ENCODE peak calls at places on chromosomes 2 and 18, in five cellular contexts. S, W, O, J and N are unnamed samples.
A peak's percentile ranks its signal among the peaks of the same experiment; 100 is the strongest.

GRCh38 chr18:49668583-49669290 is 106.9 kb downstream of the LIPG start:
- DNase-seq in S (no peak), W (no peak), O (no peak), J (no peak), N (no peak)

GRCh38 chr2:122300758-122301157 is 545.3 kb downstream of the TSN start:
- DNase-seq in S (no peak), W (no peak), O (no peak), J (no peak), N (no peak)

GRCh38 chr2:233402346-233402745 is 48.1 kb downstream of the DGKD start:
- DNase-seq in S (no peak), W (no peak), O (no peak), J (no peak), N (no peak)

GRCh38 chr2:150133623-150134022 is 353.8 kb downstream of the RND3 start:
- DNase-seq in S (no peak), W (no peak), O (no peak), J (no peak), N (no peak)

GRCh38 chr2:30470426-30470825 is 23.4 kb downstream of the LCLAT1 start:
- DNase-seq in S (no peak), W (no peak), O (no peak), J (no peak), N (no peak)

GRCh38 chr2:64325477-64325851 is 128.5 kb upstream of the LGALSL start:
- DNase-seq in S (no peak), W (no peak), O (no peak), J (no peak), N (no peak)

GRCh38 chr2:150234787-150235512 is 252.5 kb downstream of the RND3 start:
- DNase-seq in S (no peak), W (no peak), O (no peak), J (no peak), N (no peak)

GRCh38 chr2:174577967-174578589 is 19.5 kb downstream of the WIPF1 start:
- DNase-seq in S (no peak), W (no peak), O (peak; percentile 25), J (no peak), N (no peak)

GRCh38 chr2:86230961-86231360 is 31.7 kb downstream of the MRPL35 start:
- DNase-seq in S (no peak), W (no peak), O (no peak), J (no peak), N (no peak)

GRCh38 chr2:48398285-48399135 is 131.4 kb upstream of the STON1 start:
- DNase-seq in S (no peak), W (no peak), O (no peak), J (no peak), N (no peak)

GRCh38 chr2:236351966-236352525 is 87.8 kb upstream of the ASB18 start:
- DNase-seq in S (no peak), W (no peak), O (no peak), J (no peak), N (no peak)

GRCh38 chr2:33372940-33373553 is 103.4 kb upstream of the RASGRP3 start:
- DNase-seq in S (peak; percentile 39), W (no peak), O (no peak), J (peak; percentile 28), N (no peak)

DNA sequence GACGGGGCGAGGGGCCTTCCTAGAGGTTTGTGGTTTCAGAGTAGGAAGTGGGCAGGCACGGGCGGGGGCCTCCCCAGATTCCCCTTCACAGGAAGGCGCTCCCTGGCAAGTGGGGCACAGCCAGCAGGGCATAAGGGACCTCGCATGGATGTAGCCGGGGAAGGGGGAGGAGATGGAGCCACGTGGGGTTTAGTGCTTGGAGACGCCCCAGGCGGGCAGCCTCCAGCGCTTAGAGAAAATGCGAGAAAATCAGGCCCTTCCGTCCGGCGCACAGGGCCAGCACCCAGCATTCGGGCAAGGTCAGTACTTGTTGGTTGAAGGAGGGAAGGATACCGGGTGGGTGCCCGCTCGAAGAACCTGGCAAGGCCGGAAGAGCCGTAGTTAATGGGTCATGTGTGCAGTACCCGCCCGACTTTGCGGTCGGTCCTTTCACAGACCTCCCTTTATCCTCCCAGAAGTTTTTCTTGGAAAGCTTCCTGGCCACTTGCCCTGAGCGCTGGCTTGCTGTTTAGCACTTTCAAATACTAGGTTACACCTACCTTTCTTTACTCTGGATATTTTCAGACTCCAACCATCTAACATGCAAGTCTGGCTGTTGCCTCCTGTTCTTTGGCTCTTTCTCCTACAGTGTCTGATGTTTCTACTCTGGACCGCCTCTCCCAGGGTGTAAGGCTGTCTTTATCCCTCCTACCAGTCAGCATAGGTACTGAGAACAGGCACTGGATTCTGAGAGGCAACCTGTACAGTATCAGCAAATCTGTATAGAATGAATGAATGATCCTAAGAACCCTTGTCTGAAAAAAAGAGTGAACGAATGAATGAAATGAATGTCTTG is 78.1 kb downstream of the CIB4 start:
- DNase-seq in S (peak; percentile 43), W (no peak), O (no peak), J (peak; percentile 52), N (no peak)
- H3K27me3 ChIP-seq in S (peaks cover 7% of the 10 kb centered on the region), W (no peaks in the 10 kb centered on the region), O (peaks cover 18% of the 10 kb centered on the region), J (no peaks in the 10 kb centered on the region), N (peaks cover 17% of the 10 kb centered on the region)

GRCh38 chr2:18467727-18468363 is 92.6 kb downstream of the RDH14 start:
- DNase-seq in S (no peak), W (peak; percentile 41), O (no peak), J (no peak), N (no peak)
- H3K27me3 ChIP-seq in S (no peaks in the 10 kb centered on the region), W (no peaks in the 10 kb centered on the region), O (no peaks in the 10 kb centered on the region), J (no peaks in the 10 kb centered on the region), N (no peaks in the 10 kb centered on the region)

DNA sequence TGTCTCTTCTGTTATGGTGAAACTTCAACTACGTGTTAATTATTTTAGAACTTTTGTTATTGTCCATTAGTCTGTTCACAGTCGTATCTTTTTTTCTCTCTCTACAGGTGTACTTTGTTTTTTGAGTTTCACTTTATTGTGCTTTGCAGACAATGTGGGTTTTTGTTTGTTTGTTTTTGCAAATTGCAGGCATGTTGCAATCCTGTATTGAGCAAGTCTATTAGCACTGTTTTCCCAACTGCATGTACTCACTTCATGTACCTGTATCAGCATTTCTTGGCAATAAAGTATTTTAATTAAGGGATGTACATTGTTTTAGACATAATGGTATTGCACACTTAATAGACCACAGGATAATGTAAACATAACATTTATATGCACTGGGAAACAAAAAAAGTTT is 99.1 kb upstream of the FAM110C start:
- DNase-seq in S (no peak), W (no peak), O (no peak), J (no peak), N (no peak)
- H3K27me3 ChIP-seq in S (no peaks in the 10 kb centered on the region), W (no peaks in the 10 kb centered on the region), O (no peaks in the 10 kb centered on the region), J (no peaks in the 10 kb centered on the region), N (peaks cover under 1% of the 10 kb centered on the region)

GRCh38 chr18:79963658-79964329 is 649 bp upstream of the HSBP1L1 start:
- DNase-seq in S (no peak), W (no peak), O (no peak), J (no peak), N (no peak)

GRCh38 chr18:79960921-79961526 is 3.4 kb upstream of the HSBP1L1 start:
- DNase-seq in S (no peak), W (no peak), O (no peak), J (no peak), N (no peak)

GRCh38 chr18:79962835-79963657 is 1.4 kb upstream of the HSBP1L1 start:
- DNase-seq in S (no peak), W (no peak), O (peak; percentile 38), J (no peak), N (no peak)

GRCh38 chr18:79962311-79962710 is 2.1 kb upstream of the HSBP1L1 start:
- DNase-seq in S (no peak), W (no peak), O (no peak), J (no peak), N (no peak)

GRCh38 chr18:79961527-79962291 is 2.7 kb upstream of the HSBP1L1 start:
- DNase-seq in S (no peak), W (no peak), O (no peak), J (no peak), N (no peak)
- H3K27me3 ChIP-seq in S (no peaks in the 10 kb centered on the region), W (no peaks in the 10 kb centered on the region), O (no peaks in the 10 kb centered on the region), J (no peaks in the 10 kb centered on the region), N (no peaks in the 10 kb centered on the region)

DNA sequence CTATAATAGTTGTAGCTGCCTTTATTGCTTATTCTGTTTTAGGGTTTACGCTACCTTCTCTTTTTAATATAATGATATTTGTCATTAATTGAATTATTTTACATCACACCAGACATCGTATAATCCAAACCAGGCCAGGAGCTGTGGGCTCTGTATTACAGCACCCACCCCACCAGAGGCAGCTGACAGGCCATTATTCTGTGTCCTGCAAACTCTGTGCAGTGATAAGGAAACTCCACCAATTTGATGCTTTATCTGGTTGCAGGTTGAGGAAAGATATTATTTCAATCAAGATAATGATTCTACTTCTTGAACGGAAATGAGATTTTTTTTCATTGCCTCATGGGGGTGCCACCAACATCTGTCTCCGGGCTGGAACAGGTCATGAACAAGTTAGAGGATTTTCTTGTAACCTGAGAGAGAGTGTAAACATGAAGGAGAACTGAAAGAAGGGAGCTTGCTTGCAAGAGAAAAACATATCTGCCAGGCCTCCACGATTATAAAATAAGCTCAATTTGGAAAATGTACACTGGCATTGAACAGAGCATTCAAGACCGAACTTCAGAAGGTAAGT is 227.2 kb downstream of the ZBTB7C start:
- DNase-seq in S (no peak), W (no peak), O (no peak), J (no peak), N (no peak)
- H3K27me3 ChIP-seq in S (peaks cover 3% of the 10 kb centered on the region), W (no peaks in the 10 kb centered on the region), O (peaks cover 2% of the 10 kb centered on the region), J (no peaks in the 10 kb centered on the region), N (no peaks in the 10 kb centered on the region)

GRCh38 chr18:10274327-10274726 is 180.1 kb upstream of the APCDD1 start:
- DNase-seq in S (no peak), W (no peak), O (no peak), J (no peak), N (no peak)
- H3K27me3 ChIP-seq in S (no peaks in the 10 kb centered on the region), W (no peaks in the 10 kb centered on the region), O (no peaks in the 10 kb centered on the region), J (no peaks in the 10 kb centered on the region), N (no peaks in the 10 kb centered on the region)

GRCh38 chr18:59267511-59268126 is 5.6 kb downstream of the RAX start:
- DNase-seq in S (no peak), W (no peak), O (no peak), J (no peak), N (no peak)

GRCh38 chr18:59268127-59268721 is 5.0 kb downstream of the RAX start:
- DNase-seq in S (no peak), W (no peak), O (no peak), J (no peak), N (no peak)

GRCh38 chr18:59270689-59271257 is 2.5 kb downstream of the RAX start:
- DNase-seq in S (no peak), W (no peak), O (no peak), J (no peak), N (no peak)

GRCh38 chr18:59269563-59270214 is 3.6 kb downstream of the RAX start:
- DNase-seq in S (no peak), W (no peak), O (no peak), J (no peak), N (no peak)

GRCh38 chr18:59268722-59269562 is 4.3 kb downstream of the RAX start:
- DNase-seq in S (no peak), W (no peak), O (no peak), J (peak; percentile 33), N (no peak)
- H3K27me3 ChIP-seq in S (peaks cover 65% of the 10 kb centered on the region), W (no peaks in the 10 kb centered on the region), O (peaks cover 69% of the 10 kb centered on the region), J (no peaks in the 10 kb centered on the region), N (peaks cover 85% of the 10 kb centered on the region)